ENCODE peak calls at places on chromosome 4, in four cellular contexts. R is OCI-M1; D is iPS DF 19.7; V is activated CD4-positive, alpha-beta T cell treated with anti-CD3 and anti-CD28 coated beads, Interleukin-2, amount 50 U/mL, for 1 hour. Q is an unnamed sample.

GRCh38 chr4:7947927-7948326 is 8.3 kb upstream of the AFAP1 start:
- DNase-seq in R (peak; percentile 4), D (no peak), V (no peak), Q (no peak)

GRCh38 chr4:86043755-86044592 is 315.9 kb downstream of the MAPK10 start:
- DNase-seq in R (peak; percentile 86), D (no peak), V (no peak), Q (no peak)

GRCh38 chr4:3724319-3725231 is 41.6 kb upstream of the ADRA2C start:
- DNase-seq in R (no peak), D (no peak), V (no peak), Q (peak; percentile 47)

GRCh38 chr4:146329042-146329716 is 114.8 kb downstream of the REELD1 start:
- DNase-seq in R (no peak), D (no peak), V (no peak), Q (no peak)

GRCh38 chr4:153634737-153635353 is 49.2 kb upstream of the TLR2 start:
- DNase-seq in R (peak; percentile 64), D (no peak), V (no peak), Q (peak; percentile 17)

GRCh38 chr4:121738780-121739547 is 26.0 kb downstream of the SMIM43 start:
- DNase-seq in R (no peak), D (no peak), V (no peak), Q (no peak)

GRCh38 chr4:15201782-15202181 is 199.5 kb downstream of the CPEB2 start:
- DNase-seq in R (no peak), D (no peak), V (no peak), Q (no peak)

GRCh38 chr4:15868065-15868464 is 70.5 kb downstream of the FGFBP1 start:
- DNase-seq in R (peak; percentile 39), D (no peak), V (no peak), Q (peak; percentile 46)

GRCh38 chr4:33386761-33387160 is 2666.6 kb downstream of the PCDH7 start:
- DNase-seq in R (peak; percentile 32), D (no peak), V (no peak), Q (no peak)

GRCh38 chr4:139950568-139950967 is 203.4 kb downstream of the MAML3 start:
- DNase-seq in R (peak; percentile 94), D (no peak), V (no peak), Q (peak; percentile 98)

GRCh38 chr4:182297659-182298058 is 54.5 kb downstream of the TENM3 start:
- DNase-seq in R (no peak), D (no peak), V (no peak), Q (no peak)

GRCh38 chr4:154277164-154277563 is 214.4 kb downstream of the DCHS2 start:
- DNase-seq in R (no peak), D (peak; percentile 89), V (no peak), Q (no peak)

GRCh38 chr4:22897520-22898108 is 204.9 kb downstream of the GBA3 start:
- DNase-seq in R (peak; percentile 47), D (peak; percentile 2), V (peak; percentile 1), Q (peak; percentile 3)